ENCODE peak calls at places on chromosome 11, in four cellular contexts. Q is fibroblast of lung; C is stromal cell of bone marrow; J is activated CD8-positive, alpha-beta memory T cell treated with anti-CD3 and anti-CD28 coated beads for 4 hours. A is an unnamed sample.

GRCh38 chr11:64592234-64592615 is 1.2 kb downstream of the SLC22A12 start:
- DNase-seq in Q (no peak), C (no peak), J (no peak), A (no peak)

GRCh38 chr11:102109896-102110760 is at the start of gene YAP1:
- DNase-seq in Q (peak; percentile 97), J (peak; percentile 10), C (peak; percentile 93), A (peak; percentile 72)

GRCh38 chr11:32402836-32403235 is 32.5 kb downstream of the WT1 start:
- DNase-seq in J (no peak), Q (no peak), C (no peak), A (no peak)

GRCh38 chr11:82864268-82864667 is 36.0 kb downstream of the PRCP start:
- DNase-seq in J (no peak), C (peak; percentile 66), Q (peak; percentile 29), A (peak; percentile 11)

GRCh38 chr11:79594839-79595238 is 154.0 kb upstream of the TENM4 start:
- DNase-seq in Q (no peak), C (no peak), J (no peak), A (no peak)

GRCh38 chr11:134393638-134394037 is 18.4 kb downstream of the B3GAT1 start:
- DNase-seq in Q (no peak), C (no peak), J (no peak), A (no peak)

GRCh38 chr11:102620179-102620578 is 5.0 kb downstream of the MMP20 start:
- DNase-seq in C (no peak), Q (no peak), J (no peak), A (no peak)

GRCh38 chr11:47001666-47002285 is 65.2 kb downstream of the CSTPP1 start:
- DNase-seq in C (no peak), Q (peak; percentile 62), J (no peak), A (no peak)

GRCh38 chr11:44899959-44900358 is 50.7 kb downstream of the TP53I11 start:
- DNase-seq in Q (peak; percentile 75), J (no peak), C (peak; percentile 18), A (no peak)

GRCh38 chr11:1770528-1770927 is 6.8 kb upstream of the CTSD start:
- DNase-seq in J (no peak), C (no peak), Q (no peak), A (no peak)

GRCh38 chr11:61534025-61534900 is 25.7 kb downstream of the LRRC10B start:
- DNase-seq in J (no peak), Q (no peak), C (no peak), A (no peak)

GRCh38 chr11:62020661-62021060 is 53.2 kb upstream of the FTH1 start:
- DNase-seq in Q (no peak), J (no peak), C (no peak), A (no peak)

GRCh38 chr11:98736813-98737212 is 283.9 kb upstream of the CNTN5 start:
- DNase-seq in J (no peak), Q (no peak), C (no peak), A (no peak)

GRCh38 chr11:121367434-121367833 is 74.9 kb downstream of the SC5D start:
- DNase-seq in C (no peak), J (peak; percentile 10), Q (no peak), A (no peak)

GRCh38 chr11:34044664-34045485 is 6.7 kb upstream of the CAPRIN1 start:
- DNase-seq in C (peak; percentile 83), J (no peak), Q (peak; percentile 93), A (no peak)

GRCh38 chr11:92449222-92449621 is 224.6 kb downstream of the FAT3 start:
- DNase-seq in Q (no peak), C (no peak), J (no peak), A (no peak)

GRCh38 chr11:28566643-28567042 is 458.5 kb downstream of the METTL15 start:
- DNase-seq in Q (peak; percentile 98), C (peak; percentile 97), J (no peak), A (peak; percentile 41)